ENCODE peak calls at places on chromosomes 1 and 21, in seven cellular contexts. G is hepatocyte, N is fibroblast of mammary gland, M is ovary, R is right cardiac atrium, X is left lung, K is lung. B is an unnamed sample.

GRCh38 chr1:10056599-10056987 is 23.8 kb downstream of the UBE4B start:
- DNase-seq in N (no peak), X (no peak), G (no peak), M (no peak), K (no peak), R (no peak), B (no peak)

GRCh38 chr1:25026757-25027450 is 96.8 kb upstream of the RUNX3 start:
- DNase-seq in X (no peak), K (no peak), M (no peak), G (no peak), N (no peak), R (no peak), B (no peak)

GRCh38 chr1:212583643-212584042 is 24.9 kb upstream of the ATF3 start:
- DNase-seq in G (no peak), M (no peak), X (no peak), R (no peak), K (no peak), N (no peak), B (no peak)

GRCh38 chr1:9422321-9422720 is 116.9 kb upstream of the SLC25A33 start:
- DNase-seq in R (no peak), K (no peak), M (no peak), G (no peak), X (no peak), N (no peak), B (no peak)

GRCh38 chr1:107870691-107871090 is 94.3 kb downstream of the VAV3 start:
- DNase-seq in R (no peak), X (no peak), M (no peak), K (no peak), G (no peak), N (peak), B (no peak)

GRCh38 chr1:59477286-59477685 is 180.4 kb downstream of the FGGY start:
- DNase-seq in R (no peak), N (peak), X (no peak), G (no peak), K (no peak), M (no peak), B (no peak)

GRCh38 chr1:209506101-209506500 is 77.4 kb upstream of the CAMK1G start:
- DNase-seq in X (no peak), K (no peak), R (no peak), N (no peak), G (no peak), M (no peak), B (no peak)

GRCh38 chr1:51926171-51926812 is 47.8 kb upstream of the NRDC start:
- DNase-seq in R (no peak), K (no peak), X (no peak), N (peak), M (no peak), G (no peak), B (no peak)

GRCh38 chr1:206422525-206422924 is 47.8 kb upstream of the IKBKE start:
- DNase-seq in N (no peak), R (no peak), G (no peak), M (no peak), X (no peak), K (no peak), B (no peak)

GRCh38 chr1:30779294-30780071 is 21.9 kb upstream of the LAPTM5 start:
- DNase-seq in M (peak), X (peak), R (peak), G (peak), K (peak), N (peak), B (peak)

GRCh38 chr21:42107881-42108553 is 36.9 kb downstream of the UMODL1 start:
- DNase-seq in K (peak), X (peak), M (no peak), N (peak), R (peak), G (peak), B (no peak)

GRCh38 chr1:234918216-234918841 is 210.3 kb downstream of the TOMM20 start:
- DNase-seq in X (no peak), M (no peak), G (no peak), N (no peak), K (no peak), R (peak), B (peak)

GRCh38 chr1:183600136-183600535 is 9.9 kb upstream of the NCF2 start:
- DNase-seq in K (peak), G (no peak), N (peak), M (no peak), X (no peak), R (no peak), B (peak)

GRCh38 chr1:5597991-5598823 is 394.0 kb downstream of the NPHP4 start:
- DNase-seq in K (peak), M (no peak), G (peak), X (no peak), R (no peak), N (no peak), B (no peak)

GRCh38 chr1:234170622-234171021 is 202.6 kb upstream of the COA6 start:
- DNase-seq in N (no peak), K (no peak), X (no peak), G (no peak), M (no peak), R (no peak), B (no peak)

GRCh38 chr1:167720965-167721616 is 691 bp upstream of the MPZL1 start:
- DNase-seq in K (no peak), G (peak), M (peak), X (peak), N (peak), R (peak), B (no peak)

GRCh38 chr1:219365435-219365834 is 191.8 kb downstream of the LYPLAL1 start:
- DNase-seq in K (no peak), R (no peak), M (no peak), G (no peak), N (no peak), X (no peak), B (no peak)

GRCh38 chr21:44354775-44355771 is 1.7 kb downstream of the TRPM2 start:
- DNase-seq in G (no peak), M (no peak), N (no peak), K (no peak), X (no peak), R (peak), B (no peak)

GRCh38 chr1:177645491-177645890 is 324.4 kb downstream of the SEC16B start:
- DNase-seq in X (no peak), R (no peak), M (no peak), N (no peak), K (no peak), G (no peak), B (no peak)

GRCh38 chr1:167515461-167515860 is 2.9 kb downstream of the CD247 start:
- DNase-seq in M (no peak), R (no peak), G (no peak), K (no peak), X (no peak), N (no peak), B (no peak)

GRCh38 chr1:199015799-199016198 is 377.0 kb downstream of the PTPRC start:
- DNase-seq in G (no peak), K (no peak), M (no peak), R (no peak), N (no peak), X (no peak), B (no peak)

GRCh38 chr1:199018471-199019135 is 379.8 kb downstream of the PTPRC start:
- DNase-seq in K (no peak), R (no peak), X (no peak), G (no peak), M (no peak), N (no peak), B (no peak)

GRCh38 chr1:199020046-199020445 is 381.2 kb downstream of the PTPRC start:
- DNase-seq in N (no peak), K (no peak), G (no peak), X (no peak), R (no peak), M (no peak), B (no peak)

GRCh38 chr1:199020904-199021303 is 382.1 kb downstream of the PTPRC start:
- DNase-seq in X (no peak), K (no peak), G (no peak), R (no peak), M (no peak), N (no peak), B (no peak)
- H3K4me3 ChIP-seq in X (no peak), K (no peak), G (no peak), R (no peak), M (no peak), N (no peak), B (no peak)

DNA sequence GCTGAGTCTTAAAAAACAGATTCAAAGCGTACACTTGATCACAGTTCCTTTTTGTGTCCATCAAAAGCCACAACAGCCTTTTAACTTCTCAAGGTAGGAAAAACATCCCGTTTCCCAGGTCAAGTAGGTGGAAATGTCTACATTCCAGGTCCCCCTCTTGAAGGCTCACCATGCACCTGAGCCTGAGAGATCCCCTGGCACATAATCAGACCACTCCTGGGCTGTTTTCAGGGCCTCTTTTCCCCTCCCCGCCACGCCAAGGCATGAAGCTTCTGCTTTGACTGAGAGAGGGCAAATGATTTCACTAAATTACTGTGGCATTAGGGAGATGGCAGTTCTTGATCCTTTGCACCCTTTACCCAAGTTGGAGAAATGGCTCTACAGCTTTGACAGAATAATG is 21.7 kb downstream of the CNN3 start:
- DNase-seq in R (no peak), M (no peak), N (no peak), K (no peak), X (no peak), G (no peak), B (no peak)
- H3K4me3 ChIP-seq in R (no peak), M (no peak), N (no peak), K (no peak), X (no peak), G (no peak), B (no peak)

DNA sequence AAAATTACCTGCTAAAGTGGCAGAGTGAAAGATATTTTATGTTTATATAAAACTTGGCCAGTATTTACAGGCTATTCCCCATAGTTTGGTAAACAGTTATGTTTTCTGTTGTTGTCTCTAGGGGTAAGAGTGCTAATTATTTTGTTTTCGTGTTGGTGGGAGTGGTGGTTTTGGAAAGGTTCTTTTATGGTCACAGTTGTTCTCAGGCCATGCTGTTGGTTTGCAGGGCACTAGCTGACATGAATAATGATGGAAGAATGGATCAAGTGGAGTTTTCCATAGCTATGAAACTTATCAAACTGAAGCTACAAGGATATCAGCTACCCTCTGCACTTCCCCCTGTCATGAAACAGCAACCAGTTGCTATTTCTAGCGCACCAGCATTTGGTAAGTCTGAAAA is 92.5 kb downstream of the ITSN1 start:
- DNase-seq in N (no peak), M (no peak), X (no peak), K (no peak), G (no peak), R (no peak), B (no peak)
- H3K4me3 ChIP-seq in N (no peak), M (no peak), X (no peak), K (no peak), G (no peak), R (no peak), B (no peak)

GRCh38 chr1:153364766-153365678 is 7.4 kb downstream of the S100A9 start:
- DNase-seq in M (no peak), K (no peak), X (no peak), G (no peak), R (no peak), N (no peak), B (peak)

GRCh38 chr1:153363641-153364040 is 6.0 kb downstream of the S100A9 start:
- DNase-seq in G (no peak), R (no peak), M (no peak), N (no peak), K (no peak), X (no peak), B (no peak)

GRCh38 chr1:153365696-153366095 is 8.0 kb downstream of the S100A9 start:
- DNase-seq in X (no peak), M (no peak), G (no peak), K (no peak), R (no peak), N (no peak), B (no peak)

GRCh38 chr1:153362187-153362586 is 4.5 kb downstream of the S100A9 start:
- DNase-seq in X (no peak), N (no peak), G (no peak), R (no peak), M (no peak), K (no peak), B (no peak)

GRCh38 chr1:153364181-153364580 is 6.5 kb downstream of the S100A9 start:
- DNase-seq in M (no peak), N (no peak), K (no peak), R (no peak), X (no peak), G (no peak), B (no peak)
- H3K4me3 ChIP-seq in M (no peak), N (no peak), K (no peak), R (no peak), X (no peak), G (no peak), B (no peak)

B was measured in tibial artery.